ENCODE peak calls at places on chromosomes 3 and 15, in six cellular contexts. One of them, this sample, is unnamed.
A peak's percentile ranks its signal among the peaks of the same experiment; 100 is the strongest.

GRCh38 chr15:97177135-97177704 is 783.3 kb upstream of the ARRDC4 start:
- DNase-seq in GM06990: no peak
- DNase-seq in mammary epithelial cell: no peak
- DNase-seq in neural progenitor cell: peak; percentile 41
- DNase-seq in bronchial epithelial cell: no peak
- DNase-seq in kidney epithelial cell: no peak
- DNase-seq in this sample: no peak

GRCh38 chr3:190197346-190197763 is 76.7 kb upstream of the P3H2 start:
- DNase-seq in kidney epithelial cell: peak; percentile 68
- DNase-seq in neural progenitor cell: peak; percentile 36
- DNase-seq in bronchial epithelial cell: no peak
- DNase-seq in GM06990: no peak
- DNase-seq in mammary epithelial cell: no peak
- DNase-seq in this sample: no peak

GRCh38 chr3:128482857-128483656 is 9.9 kb downstream of the GATA2 start:
- DNase-seq in mammary epithelial cell: peak; percentile 19
- DNase-seq in GM06990: no peak
- DNase-seq in neural progenitor cell: peak; percentile 71
- DNase-seq in bronchial epithelial cell: peak; percentile 25
- DNase-seq in kidney epithelial cell: no peak
- DNase-seq in this sample: no peak

GRCh38 chr15:35560895-35561294 is 14.9 kb upstream of the DPH6 start:
- DNase-seq in bronchial epithelial cell: no peak
- DNase-seq in GM06990: no peak
- DNase-seq in kidney epithelial cell: no peak
- DNase-seq in neural progenitor cell: no peak
- DNase-seq in mammary epithelial cell: no peak
- DNase-seq in this sample: no peak

GRCh38 chr3:51862886-51863285 is 1.5 kb downstream of the IQCF2 start:
- DNase-seq in kidney epithelial cell: no peak
- DNase-seq in bronchial epithelial cell: no peak
- DNase-seq in mammary epithelial cell: no peak
- DNase-seq in neural progenitor cell: no peak
- DNase-seq in GM06990: no peak
- DNase-seq in this sample: no peak

GRCh38 chr15:45704329-45705249 is 69.8 kb downstream of the SQOR start:
- DNase-seq in kidney epithelial cell: no peak
- DNase-seq in neural progenitor cell: peak; percentile 85
- DNase-seq in GM06990: no peak
- DNase-seq in bronchial epithelial cell: peak; percentile 50
- DNase-seq in mammary epithelial cell: no peak
- DNase-seq in this sample: no peak

GRCh38 chr15:25408929-25409328 is 29.9 kb downstream of the UBE3A start:
- DNase-seq in GM06990: no peak
- DNase-seq in mammary epithelial cell: no peak
- DNase-seq in kidney epithelial cell: no peak
- DNase-seq in bronchial epithelial cell: no peak
- DNase-seq in neural progenitor cell: no peak
- DNase-seq in this sample: no peak

GRCh38 chr15:64640146-64640868 is 135.1 kb downstream of the RBPMS2 start:
- DNase-seq in mammary epithelial cell: no peak
- DNase-seq in kidney epithelial cell: no peak
- DNase-seq in GM06990: no peak
- DNase-seq in neural progenitor cell: no peak
- DNase-seq in bronchial epithelial cell: no peak
- DNase-seq in this sample: peak; percentile 23

GRCh38 chr15:31230630-31231485 is 95.8 kb upstream of the KLF13 start:
- DNase-seq in mammary epithelial cell: no peak
- DNase-seq in GM06990: peak; percentile 85
- DNase-seq in bronchial epithelial cell: no peak
- DNase-seq in kidney epithelial cell: no peak
- DNase-seq in neural progenitor cell: no peak
- DNase-seq in this sample: peak; percentile 98

GRCh38 chr15:75138016-75138999 is 63.4 kb upstream of the C15orf39 start:
- DNase-seq in GM06990: no peak
- DNase-seq in bronchial epithelial cell: no peak
- DNase-seq in kidney epithelial cell: no peak
- DNase-seq in mammary epithelial cell: no peak
- DNase-seq in neural progenitor cell: no peak
- DNase-seq in this sample: no peak

GRCh38 chr3:14566812-14567211 is 26.7 kb upstream of the GRIP2 start:
- DNase-seq in neural progenitor cell: no peak
- DNase-seq in kidney epithelial cell: no peak
- DNase-seq in mammary epithelial cell: no peak
- DNase-seq in bronchial epithelial cell: no peak
- DNase-seq in GM06990: no peak
- DNase-seq in this sample: no peak

GRCh38 chr15:96344120-96344705 is 13.7 kb downstream of the NR2F2 start:
- DNase-seq in bronchial epithelial cell: no peak
- DNase-seq in kidney epithelial cell: no peak
- DNase-seq in mammary epithelial cell: no peak
- DNase-seq in GM06990: no peak
- DNase-seq in neural progenitor cell: peak; percentile 43
- DNase-seq in this sample: no peak

GRCh38 chr15:72836676-72837325 is 53.2 kb upstream of the ADPGK start:
- DNase-seq in mammary epithelial cell: no peak
- DNase-seq in neural progenitor cell: no peak
- DNase-seq in kidney epithelial cell: no peak
- DNase-seq in GM06990: no peak
- DNase-seq in bronchial epithelial cell: no peak
- DNase-seq in this sample: no peak

GRCh38 chr15:75170711-75171341 is 30.9 kb upstream of the C15orf39 start:
- DNase-seq in bronchial epithelial cell: peak; percentile 63
- DNase-seq in kidney epithelial cell: no peak
- DNase-seq in mammary epithelial cell: peak; percentile 82
- DNase-seq in neural progenitor cell: no peak
- DNase-seq in GM06990: no peak
- DNase-seq in this sample: no peak

GRCh38 chr15:90085565-90085964 is 16.7 kb downstream of the IDH2 start:
- DNase-seq in mammary epithelial cell: no peak
- DNase-seq in kidney epithelial cell: no peak
- DNase-seq in bronchial epithelial cell: no peak
- DNase-seq in GM06990: no peak
- DNase-seq in neural progenitor cell: no peak
- DNase-seq in this sample: no peak

GRCh38 chr15:90084876-90085423 is 17.3 kb downstream of the IDH2 start:
- DNase-seq in bronchial epithelial cell: no peak
- DNase-seq in mammary epithelial cell: no peak
- DNase-seq in neural progenitor cell: no peak
- DNase-seq in kidney epithelial cell: no peak
- DNase-seq in GM06990: no peak
- DNase-seq in this sample: no peak

GRCh38 chr15:90090226-90090848 is 11.9 kb downstream of the IDH2 start:
- DNase-seq in mammary epithelial cell: no peak
- DNase-seq in kidney epithelial cell: no peak
- DNase-seq in neural progenitor cell: no peak
- DNase-seq in GM06990: no peak
- DNase-seq in bronchial epithelial cell: no peak
- DNase-seq in this sample: no peak

GRCh38 chr15:90086868-90087268 is 15.4 kb downstream of the IDH2 start:
- DNase-seq in mammary epithelial cell: peak; percentile 36
- DNase-seq in GM06990: no peak
- DNase-seq in kidney epithelial cell: no peak
- DNase-seq in neural progenitor cell: peak; percentile 59
- DNase-seq in bronchial epithelial cell: peak; percentile 43
- DNase-seq in this sample: peak; percentile 69

DNA sequence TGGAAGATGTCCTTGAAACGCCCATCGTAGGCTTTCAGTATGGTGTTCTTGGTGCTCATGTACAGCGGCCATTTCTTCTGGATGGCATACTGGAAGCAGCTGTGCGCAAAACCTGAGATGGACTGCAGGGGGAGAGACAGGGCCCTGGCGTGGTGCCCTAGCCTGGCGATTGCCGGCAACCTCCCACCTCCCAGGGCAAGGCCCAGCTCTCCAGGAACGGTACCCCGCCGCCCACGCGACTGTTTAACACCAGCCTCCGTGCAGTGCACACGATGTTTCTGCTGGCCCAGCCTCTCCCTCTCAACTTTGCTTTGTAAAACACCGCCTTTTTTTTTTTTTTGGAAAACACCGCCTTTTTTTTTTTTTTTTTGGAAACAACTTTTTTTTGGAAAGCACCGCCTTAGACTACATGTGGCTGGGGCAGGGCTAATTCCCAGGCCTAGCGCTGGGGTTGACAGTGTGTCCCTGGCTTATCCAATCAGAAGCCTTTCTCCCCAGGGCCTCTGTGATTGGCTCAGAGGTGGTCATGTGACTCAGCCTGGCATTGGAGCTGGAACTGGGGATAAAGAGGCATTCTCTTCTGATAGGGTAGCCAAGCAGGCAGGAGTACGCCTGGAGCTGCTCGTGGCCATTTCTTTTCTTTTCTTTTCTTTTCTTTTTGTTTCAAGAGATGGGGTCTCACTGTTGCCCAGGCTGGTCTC is 14.7 kb downstream of the IDH2 start:
- DNase-seq in kidney epithelial cell: no peak
- DNase-seq in bronchial epithelial cell: no peak
- DNase-seq in GM06990: no peak
- DNase-seq in neural progenitor cell: no peak
- DNase-seq in mammary epithelial cell: no peak
- DNase-seq in this sample: peak; percentile 34
- TF ChIP-seq CTCF in kidney epithelial cell: peak; percentile 37
- TF ChIP-seq CTCF in bronchial epithelial cell: peak; percentile 45
- TF ChIP-seq CTCF in GM06990: peak; percentile 35
- TF ChIP-seq CTCF in neural progenitor cell: no peak
- TF ChIP-seq CTCF in mammary epithelial cell: peak; percentile 40
- TF ChIP-seq CTCF in this sample: peak; percentile 9

DNA sequence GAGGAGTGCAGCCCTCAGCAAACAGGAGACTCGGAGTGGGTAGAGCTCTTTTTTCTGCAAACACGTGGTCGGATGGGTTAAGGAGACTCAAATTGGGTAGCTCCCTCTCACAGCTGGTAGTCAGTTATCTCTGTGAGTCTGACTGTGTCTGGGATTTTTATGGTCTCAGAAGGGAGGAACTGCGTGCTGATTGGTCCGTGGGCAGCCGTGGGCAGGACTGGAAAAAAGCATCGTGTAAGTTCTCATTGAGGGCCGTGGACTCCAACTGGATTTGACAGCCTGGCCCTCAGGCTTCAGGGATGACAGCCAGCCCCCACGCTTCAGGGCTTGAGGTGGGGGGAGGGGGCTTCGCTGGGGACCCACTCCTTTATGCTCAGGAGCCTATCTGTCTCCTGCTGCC is 463.9 kb downstream of the EPHA3 start:
- DNase-seq in bronchial epithelial cell: no peak
- DNase-seq in neural progenitor cell: no peak
- DNase-seq in kidney epithelial cell: no peak
- DNase-seq in mammary epithelial cell: no peak
- DNase-seq in GM06990: no peak
- DNase-seq in this sample: no peak
- H3K4me3 ChIP-seq in bronchial epithelial cell: no peak overlapping the region
- H3K4me3 ChIP-seq in neural progenitor cell: no peak overlapping the region
- H3K4me3 ChIP-seq in kidney epithelial cell: no peak overlapping the region
- H3K4me3 ChIP-seq in mammary epithelial cell: no peak overlapping the region
- H3K4me3 ChIP-seq in GM06990: no peak overlapping the region
- H3K4me3 ChIP-seq in this sample: no peak overlapping the region

GRCh38 chr3:53230789-53231188 is 25.0 kb downstream of the TKT start:
- DNase-seq in GM06990: no peak
- DNase-seq in mammary epithelial cell: no peak
- DNase-seq in kidney epithelial cell: no peak
- DNase-seq in neural progenitor cell: no peak
- DNase-seq in bronchial epithelial cell: no peak
- DNase-seq in this sample: no peak

GRCh38 chr3:53229171-53229570 is 26.7 kb downstream of the TKT start:
- DNase-seq in mammary epithelial cell: no peak
- DNase-seq in neural progenitor cell: no peak
- DNase-seq in bronchial epithelial cell: no peak
- DNase-seq in kidney epithelial cell: no peak
- DNase-seq in GM06990: no peak
- DNase-seq in this sample: no peak

GRCh38 chr3:53231532-53232511 is 24.0 kb downstream of the TKT start:
- DNase-seq in neural progenitor cell: no peak
- DNase-seq in GM06990: no peak
- DNase-seq in mammary epithelial cell: no peak
- DNase-seq in bronchial epithelial cell: no peak
- DNase-seq in kidney epithelial cell: no peak
- DNase-seq in this sample: no peak

GRCh38 chr3:53229606-53230005 is 26.2 kb downstream of the TKT start:
- DNase-seq in bronchial epithelial cell: no peak
- DNase-seq in GM06990: no peak
- DNase-seq in mammary epithelial cell: no peak
- DNase-seq in kidney epithelial cell: no peak
- DNase-seq in neural progenitor cell: no peak
- DNase-seq in this sample: no peak

DNA sequence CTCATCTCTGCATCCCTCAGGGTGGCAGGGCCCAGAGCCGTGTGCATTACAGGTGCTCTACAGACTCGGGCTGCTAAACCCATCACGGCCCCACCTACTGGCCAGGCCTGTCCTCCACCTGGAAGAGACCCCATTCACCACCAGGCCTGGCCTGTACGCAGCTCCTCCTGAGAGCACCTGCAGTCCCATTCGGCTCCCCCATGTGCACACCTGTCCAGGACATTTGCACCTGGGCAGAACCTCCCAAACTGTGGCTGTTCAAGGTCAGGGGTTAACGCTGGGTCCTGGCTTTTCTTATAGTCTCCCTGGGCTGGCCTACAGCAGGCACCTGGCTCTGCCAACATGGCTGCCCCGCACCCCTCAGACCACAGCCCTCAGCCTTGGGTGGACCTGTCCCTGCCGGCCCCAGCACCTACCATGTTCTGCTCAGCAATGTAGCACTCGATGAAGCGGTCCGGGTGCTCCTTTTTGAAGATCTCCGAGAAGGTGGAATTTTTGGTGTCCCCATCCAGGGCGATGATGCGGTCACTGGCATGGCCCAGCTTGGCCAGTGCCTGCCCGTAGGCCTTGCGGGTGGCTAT is 25.7 kb downstream of the TKT start:
- DNase-seq in neural progenitor cell: no peak
- DNase-seq in bronchial epithelial cell: no peak
- DNase-seq in GM06990: no peak
- DNase-seq in mammary epithelial cell: no peak
- DNase-seq in kidney epithelial cell: no peak
- DNase-seq in this sample: no peak
- TF ChIP-seq CTCF in neural progenitor cell: peak; percentile 26
- TF ChIP-seq CTCF in bronchial epithelial cell: no peak
- TF ChIP-seq CTCF in GM06990: no peak
- TF ChIP-seq CTCF in mammary epithelial cell: no peak
- TF ChIP-seq CTCF in kidney epithelial cell: peak; percentile 33
- TF ChIP-seq CTCF in this sample: peak; percentile 3

GRCh38 chr3:197499427-197499826 is 56.3 kb downstream of the BDH1 start:
- DNase-seq in bronchial epithelial cell: peak; percentile 97
- DNase-seq in neural progenitor cell: no peak
- DNase-seq in GM06990: no peak
- DNase-seq in kidney epithelial cell: peak; percentile 70
- DNase-seq in mammary epithelial cell: peak; percentile 92
- DNase-seq in this sample: peak; percentile 62

GRCh38 chr3:197495999-197496745 is 59.6 kb downstream of the BDH1 start:
- DNase-seq in kidney epithelial cell: no peak
- DNase-seq in bronchial epithelial cell: no peak
- DNase-seq in GM06990: no peak
- DNase-seq in mammary epithelial cell: no peak
- DNase-seq in neural progenitor cell: no peak
- DNase-seq in this sample: no peak

GRCh38 chr3:197496746-197497125 is 59.0 kb downstream of the BDH1 start:
- DNase-seq in kidney epithelial cell: no peak
- DNase-seq in GM06990: no peak
- DNase-seq in mammary epithelial cell: no peak
- DNase-seq in bronchial epithelial cell: no peak
- DNase-seq in neural progenitor cell: no peak
- DNase-seq in this sample: no peak

GRCh38 chr3:197500812-197501211 is 55.0 kb downstream of the BDH1 start:
- DNase-seq in kidney epithelial cell: no peak
- DNase-seq in bronchial epithelial cell: no peak
- DNase-seq in mammary epithelial cell: no peak
- DNase-seq in neural progenitor cell: no peak
- DNase-seq in GM06990: no peak
- DNase-seq in this sample: no peak

GRCh38 chr3:197498499-197499241 is 57.1 kb downstream of the BDH1 start:
- DNase-seq in bronchial epithelial cell: no peak
- DNase-seq in kidney epithelial cell: no peak
- DNase-seq in mammary epithelial cell: no peak
- DNase-seq in GM06990: no peak
- DNase-seq in neural progenitor cell: no peak
- DNase-seq in this sample: no peak
- H3K4me3 ChIP-seq in bronchial epithelial cell: no peak overlapping the region
- H3K4me3 ChIP-seq in kidney epithelial cell: no peak overlapping the region
- H3K4me3 ChIP-seq in mammary epithelial cell: no peak overlapping the region
- H3K4me3 ChIP-seq in GM06990: no peak overlapping the region
- H3K4me3 ChIP-seq in neural progenitor cell: no peak overlapping the region
- H3K4me3 ChIP-seq in this sample: no peak overlapping the region

This sample was measured in GM12865.